ENCODE peak calls at places on chromosome 12, in four cellular contexts. One of them, this sample, is unnamed.

GRCh38 chr12:111313833-111314259 is 55.0 kb downstream of the PHETA1 start:
- DNase-seq in HT1080: peak
- DNase-seq in GM13977: peak
- DNase-seq in NCI-H1105 treated with DMSO at 0.1 percent for 48 hours: peak
- DNase-seq in this sample: peak

GRCh38 chr12:19616781-19617180 is 177.5 kb downstream of the AEBP2 start:
- DNase-seq in GM13977: no peak
- DNase-seq in NCI-H1105 treated with DMSO at 0.1 percent for 48 hours: no peak
- DNase-seq in HT1080: no peak
- DNase-seq in this sample: no peak

GRCh38 chr12:108840605-108841328 is 16.6 kb downstream of the SSH1 start:
- DNase-seq in HT1080: no peak
- DNase-seq in NCI-H1105 treated with DMSO at 0.1 percent for 48 hours: no peak
- DNase-seq in GM13977: no peak
- DNase-seq in this sample: no peak

GRCh38 chr12:105273601-105274000 is 37.6 kb upstream of the APPL2 start:
- DNase-seq in HT1080: no peak
- DNase-seq in NCI-H1105 treated with DMSO at 0.1 percent for 48 hours: peak
- DNase-seq in GM13977: no peak
- DNase-seq in this sample: no peak

GRCh38 chr12:123115409-123116111 is 35.3 kb downstream of the PITPNM2 start:
- DNase-seq in GM13977: peak
- DNase-seq in HT1080: peak
- DNase-seq in NCI-H1105 treated with DMSO at 0.1 percent for 48 hours: no peak
- DNase-seq in this sample: no peak

GRCh38 chr12:78096909-78097597 is 266.4 kb downstream of the NAV3 start:
- DNase-seq in NCI-H1105 treated with DMSO at 0.1 percent for 48 hours: peak
- DNase-seq in HT1080: no peak
- DNase-seq in GM13977: no peak
- DNase-seq in this sample: no peak

GRCh38 chr12:43912851-43913250 is 77.0 kb downstream of the TMEM117 start:
- DNase-seq in GM13977: no peak
- DNase-seq in HT1080: no peak
- DNase-seq in NCI-H1105 treated with DMSO at 0.1 percent for 48 hours: no peak
- DNase-seq in this sample: no peak

GRCh38 chr12:48175613-48176416 is 7.6 kb upstream of the CCDC184 start:
- DNase-seq in NCI-H1105 treated with DMSO at 0.1 percent for 48 hours: no peak
- DNase-seq in HT1080: no peak
- DNase-seq in GM13977: no peak
- DNase-seq in this sample: no peak

GRCh38 chr12:101969-102878 is 35.7 kb downstream of the IQSEC3 start:
- DNase-seq in GM13977: no peak
- DNase-seq in HT1080: no peak
- DNase-seq in NCI-H1105 treated with DMSO at 0.1 percent for 48 hours: no peak
- DNase-seq in this sample: no peak

GRCh38 chr12:122203968-122204828 is 689 bp downstream of the B3GNT4 start:
- DNase-seq in HT1080: no peak
- DNase-seq in NCI-H1105 treated with DMSO at 0.1 percent for 48 hours: no peak
- DNase-seq in GM13977: no peak
- DNase-seq in this sample: no peak

GRCh38 chr12:95953000-95953399 is 9.9 kb downstream of the AMDHD1 start:
- DNase-seq in NCI-H1105 treated with DMSO at 0.1 percent for 48 hours: no peak
- DNase-seq in HT1080: no peak
- DNase-seq in GM13977: no peak
- DNase-seq in this sample: no peak

GRCh38 chr12:47021298-47021697 is 58.1 kb upstream of the PCED1B start:
- DNase-seq in NCI-H1105 treated with DMSO at 0.1 percent for 48 hours: peak
- DNase-seq in HT1080: peak
- DNase-seq in GM13977: peak
- DNase-seq in this sample: peak

GRCh38 chr12:43407816-43408645 is 144.0 kb downstream of the ADAMTS20 start:
- DNase-seq in GM13977: peak
- DNase-seq in NCI-H1105 treated with DMSO at 0.1 percent for 48 hours: no peak
- DNase-seq in HT1080: peak
- DNase-seq in this sample: no peak

GRCh38 chr12:124359671-124360581 is 65.0 kb downstream of the RFLNA start:
- DNase-seq in HT1080: no peak
- DNase-seq in NCI-H1105 treated with DMSO at 0.1 percent for 48 hours: no peak
- DNase-seq in GM13977: no peak
- DNase-seq in this sample: no peak

This sample was measured in MM.1S.